ENCODE peak calls at places on chromosomes 11 and 22, in ten cellular contexts. U is cardiac fibroblast, D is GM20000, G is neural progenitor cell, P is gastrocnemius medialis, O is fibroblast of the aortic adventitia, C is mesothelial cell of epicardium, W is fibroblast of mammary gland, V is BJ, X is Calu3. K is an unnamed sample.

GRCh38 chr11:36131719-36132349 is 157.4 kb downstream of the COMMD9 start:
- DNase-seq in P (peak), W (peak), G (peak), C (peak), V (no peak), D (peak), X (peak), O (peak), U (peak), K (no peak)

GRCh38 chr22:35070451-35071093 is 4.6 kb downstream of the ISX start:
- DNase-seq in O (no peak), U (no peak), D (no peak), C (no peak), W (no peak), G (no peak), V (no peak), P (no peak), X (no peak), K (no peak)

GRCh38 chr11:107719557-107720304 is 7.9 kb upstream of the SLN start:
- DNase-seq in U (peak), P (peak), W (peak), V (no peak), C (no peak), D (no peak), X (no peak), O (peak), G (no peak), K (no peak)

GRCh38 chr11:80163011-80163410 is 722.2 kb upstream of the TENM4 start:
- DNase-seq in O (peak), C (no peak), D (no peak), W (no peak), P (no peak), X (no peak), G (no peak), V (no peak), U (peak), K (no peak)

GRCh38 chr22:43351966-43352345 is 8.8 kb upstream of the SCUBE1 start:
- DNase-seq in D (no peak), O (no peak), U (no peak), W (no peak), G (no peak), P (no peak), X (no peak), C (no peak), V (no peak), K (no peak)

GRCh38 chr11:81000334-81001100 is 1559.7 kb upstream of the TENM4 start:
- DNase-seq in G (no peak), W (no peak), V (no peak), P (no peak), U (no peak), D (no peak), O (no peak), X (no peak), C (no peak), K (no peak)

GRCh38 chr11:34824425-34824824 is 91.8 kb downstream of the APIP start:
- DNase-seq in D (no peak), O (no peak), P (no peak), U (no peak), W (no peak), X (no peak), V (no peak), C (no peak), G (no peak), K (no peak)

GRCh38 chr22:42805016-42805997 is 51.8 kb downstream of the ARFGAP3 start:
- DNase-seq in O (no peak), V (no peak), G (peak), U (no peak), D (no peak), W (no peak), P (peak), X (peak), C (peak), K (no peak)

GRCh38 chr11:35324183-35324582 is 95.2 kb downstream of the SLC1A2 start:
- DNase-seq in V (no peak), X (no peak), D (no peak), U (no peak), C (no peak), W (no peak), O (no peak), P (no peak), G (no peak), K (no peak)

GRCh38 chr11:87819141-87819540 is 356.1 kb downstream of the RAB38 start:
- DNase-seq in X (no peak), W (peak), G (no peak), C (no peak), P (no peak), D (no peak), O (no peak), U (no peak), V (peak), K (no peak)

GRCh38 chr22:24002272-24002671 is 3.0 kb downstream of the GSTT4 start:
- DNase-seq in P (no peak), O (no peak), C (no peak), G (no peak), D (peak), X (peak), U (no peak), W (no peak), V (no peak), K (no peak)

GRCh38 chr11:118530683-118531596 is at the start of gene TMEM25:
- DNase-seq in C (peak), G (peak), X (peak), U (peak), W (peak), D (peak), O (peak), P (peak), V (no peak), K (peak)

GRCh38 chr11:17328856-17329490 is 22.6 kb upstream of the NCR3LG1 start:
- DNase-seq in C (no peak), X (no peak), G (peak), O (no peak), U (no peak), P (no peak), D (no peak), V (no peak), W (no peak), K (no peak)

GRCh38 chr11:72413914-72414628 is 20.3 kb downstream of the CLPB start:
- DNase-seq in D (peak), P (peak), G (peak), V (no peak), W (peak), O (peak), X (peak), U (peak), C (peak), K (peak)

GRCh38 chr11:78062671-78063070 is 990 bp upstream of the THRSP start:
- DNase-seq in P (no peak), W (no peak), G (no peak), C (no peak), D (no peak), U (no peak), X (no peak), V (no peak), O (no peak), K (no peak)

GRCh38 chr22:50206599-50206998 is 5.8 kb downstream of the SELENOO start:
- DNase-seq in O (peak), V (no peak), W (peak), P (peak), X (peak), U (peak), C (no peak), G (peak), D (no peak), K (no peak)

GRCh38 chr22:28750471-28750881 is 8.6 kb downstream of the HSCB start:
- DNase-seq in D (no peak), G (no peak), V (no peak), U (peak), P (no peak), C (no peak), W (peak), O (peak), X (no peak), K (no peak)

GRCh38 chr22:25602924-25603323 is 38.4 kb downstream of the GRK3 start:
- DNase-seq in U (no peak), O (no peak), D (no peak), V (no peak), C (no peak), G (no peak), P (no peak), W (peak), X (no peak), K (no peak)

GRCh38 chr11:94959179-94959578 is 14.2 kb downstream of the CWC15 start:
- DNase-seq in O (no peak), D (no peak), V (no peak), W (no peak), U (no peak), G (no peak), X (no peak), C (no peak), P (no peak), K (no peak)

GRCh38 chr22:27331526-27332281 is 469.9 kb downstream of the MN1 start:
- DNase-seq in V (no peak), U (peak), O (peak), P (no peak), X (peak), D (no peak), W (peak), C (no peak), G (peak), K (no peak)

GRCh38 chr11:9754041-9754471 is 90.2 kb downstream of the SWAP70 start:
- DNase-seq in W (peak), P (peak), O (peak), V (no peak), G (no peak), D (no peak), C (no peak), X (no peak), U (no peak), K (no peak)

GRCh38 chr11:47550288-47551052 is 2.5 kb downstream of the CELF1 start:
- DNase-seq in O (peak), C (no peak), U (no peak), G (no peak), V (no peak), W (peak), X (no peak), D (no peak), P (peak), K (no peak)

GRCh38 chr11:47552086-47552580 is 799 bp downstream of the CELF1 start:
- DNase-seq in O (peak), U (peak), V (no peak), C (no peak), X (peak), P (peak), W (peak), D (no peak), G (peak), K (no peak)

GRCh38 chr11:47553417-47553746 is 450 bp upstream of the CELF1 start:
- DNase-seq in G (no peak), V (no peak), X (no peak), P (no peak), O (peak), D (peak), W (peak), U (peak), C (no peak), K (no peak)

GRCh38 chr11:47552581-47553416 is at the start of gene CELF1:
- DNase-seq in D (peak), O (peak), X (peak), G (peak), V (no peak), P (peak), C (peak), W (peak), U (peak), K (peak)

DNA sequence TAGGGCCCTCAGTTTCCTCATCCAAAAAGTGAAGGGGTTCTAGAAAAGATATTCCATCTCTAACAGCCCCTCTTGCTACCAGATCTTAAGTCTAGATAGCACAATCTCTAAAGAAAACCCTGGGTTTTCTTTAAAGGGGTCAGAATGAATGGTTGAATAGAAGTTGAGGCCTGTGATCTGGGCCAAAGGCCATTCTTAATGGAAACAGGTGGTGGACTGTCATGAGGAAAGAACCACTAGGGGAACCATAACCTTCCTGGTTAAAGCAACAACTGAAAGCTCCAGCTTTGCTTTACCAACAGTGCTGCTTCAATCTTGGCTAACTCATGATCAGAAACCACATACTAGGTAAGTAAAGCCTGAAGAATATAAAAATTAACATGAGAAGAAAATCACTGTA is 1.8 kb downstream of the CELF1 start:
- DNase-seq in D (peak), C (no peak), O (peak), P (no peak), G (peak), X (no peak), V (no peak), U (no peak), W (peak), K (no peak)
- TF ChIP-seq CTCF in D (no peak), C (no peak), O (peak), P (peak), G (peak), X (peak), V (peak), U (peak), W (peak), K (peak)

DNA sequence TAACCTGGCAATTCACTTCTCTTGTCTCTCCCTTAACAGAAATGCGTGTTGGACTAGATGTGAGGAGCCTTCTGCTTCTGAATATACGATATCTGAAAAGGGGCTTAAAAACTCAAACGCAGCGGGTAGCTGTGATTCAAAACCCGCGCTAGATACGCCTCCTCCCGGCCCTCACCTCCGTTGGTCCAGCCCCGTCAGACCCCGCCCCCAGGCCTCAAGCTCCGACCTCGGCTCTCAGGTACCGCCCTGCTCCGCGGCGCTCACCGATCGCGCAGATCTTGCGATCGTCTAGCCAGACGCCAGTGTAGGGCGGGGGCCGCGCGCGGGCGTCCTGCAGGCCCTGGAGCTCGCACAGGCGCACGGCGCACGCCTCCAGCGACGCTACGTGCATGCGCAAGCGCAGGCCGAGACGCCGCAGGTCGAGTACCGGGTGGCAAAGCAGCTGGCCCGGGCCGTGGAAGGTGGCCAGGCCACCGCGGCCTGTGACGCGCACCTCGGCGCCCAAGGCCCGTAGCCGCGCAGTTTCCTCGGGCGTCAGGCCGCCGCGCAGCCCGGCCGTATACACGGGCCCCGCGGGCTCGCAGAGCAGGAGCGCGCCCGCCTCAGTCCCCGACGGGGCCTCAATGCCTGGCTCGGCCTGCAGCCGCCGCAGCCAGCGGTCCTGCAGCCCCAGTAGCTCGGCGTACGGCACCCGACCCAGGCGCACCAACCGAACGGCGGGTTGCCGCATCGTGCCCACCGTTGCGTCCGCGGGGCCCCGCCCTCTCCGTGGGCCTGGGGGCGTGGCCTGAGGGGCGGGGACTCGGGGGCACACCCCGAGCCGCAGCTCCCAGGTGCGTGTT is at the start of gene LIPT2:
- DNase-seq in C (peak), U (peak), D (peak), P (peak), O (peak), W (peak), G (peak), X (peak), V (peak), K (peak)
- TF ChIP-seq CTCF in C (no peak), U (no peak), D (no peak), P (no peak), O (no peak), W (no peak), G (no peak), X (no peak), V (no peak), K (no peak)

GRCh38 chr11:65060913-65061408 is 2.6 kb upstream of the NAALADL1 start:
- DNase-seq in D (no peak), U (peak), G (peak), V (no peak), O (peak), P (no peak), W (peak), C (no peak), X (no peak), K (no peak)
- TF ChIP-seq CTCF in D (no peak), U (peak), G (peak), V (peak), O (peak), P (no peak), W (peak), C (no peak), X (no peak), K (peak)

DNA sequence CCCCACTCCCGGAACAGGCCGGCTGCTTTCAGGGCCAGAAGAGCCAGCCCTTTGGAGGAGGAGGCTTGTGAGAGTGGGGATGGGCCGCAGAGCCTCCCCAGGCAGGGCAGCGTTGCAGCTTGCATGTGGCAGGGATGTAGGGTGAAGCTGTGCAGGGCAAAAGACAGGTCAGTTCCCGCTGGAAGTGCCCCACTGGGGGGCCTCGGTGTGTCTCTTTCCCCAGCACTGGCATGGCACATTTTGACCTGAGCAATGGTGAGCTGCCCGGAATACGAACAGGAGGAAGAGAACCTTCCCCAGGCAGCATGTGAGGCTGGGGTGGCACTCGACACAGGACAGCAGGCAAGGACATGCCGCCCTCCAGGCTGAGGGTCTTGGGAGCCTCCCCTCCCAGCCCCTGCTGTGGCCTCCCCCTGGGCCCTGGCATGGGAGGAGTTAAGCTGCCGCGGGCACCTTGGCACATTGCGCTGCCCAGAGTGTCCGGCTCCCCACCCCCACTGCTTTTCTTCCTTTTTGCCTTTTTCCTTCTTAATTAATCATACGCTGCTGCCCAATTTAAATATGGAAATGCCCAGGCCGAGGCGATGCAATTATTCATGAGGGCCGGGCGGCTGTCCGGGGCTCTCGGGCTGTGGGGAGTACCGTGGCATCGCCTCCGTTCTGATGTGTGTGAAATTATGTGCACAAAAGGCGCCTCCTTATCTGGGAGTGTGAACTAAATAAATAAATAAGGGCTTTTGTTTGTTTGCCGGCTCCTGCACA is 76.0 kb upstream of the WNT7B start:
- DNase-seq in G (no peak), O (peak), D (no peak), V (no peak), P (peak), W (peak), U (peak), C (no peak), X (peak), K (no peak)
- TF ChIP-seq CTCF in G (no peak), O (no peak), D (no peak), V (no peak), P (no peak), W (no peak), U (no peak), C (no peak), X (no peak), K (no peak)

GRCh38 chr11:1482581-1483444 is 3.8 kb downstream of the MOB2 start:
- DNase-seq in W (no peak), U (no peak), C (no peak), D (no peak), O (no peak), G (no peak), P (peak), V (no peak), X (no peak), K (no peak)
- TF ChIP-seq CTCF in W (no peak), U (no peak), C (no peak), D (no peak), O (no peak), G (peak), P (no peak), V (no peak), X (no peak), K (no peak)

DNA sequence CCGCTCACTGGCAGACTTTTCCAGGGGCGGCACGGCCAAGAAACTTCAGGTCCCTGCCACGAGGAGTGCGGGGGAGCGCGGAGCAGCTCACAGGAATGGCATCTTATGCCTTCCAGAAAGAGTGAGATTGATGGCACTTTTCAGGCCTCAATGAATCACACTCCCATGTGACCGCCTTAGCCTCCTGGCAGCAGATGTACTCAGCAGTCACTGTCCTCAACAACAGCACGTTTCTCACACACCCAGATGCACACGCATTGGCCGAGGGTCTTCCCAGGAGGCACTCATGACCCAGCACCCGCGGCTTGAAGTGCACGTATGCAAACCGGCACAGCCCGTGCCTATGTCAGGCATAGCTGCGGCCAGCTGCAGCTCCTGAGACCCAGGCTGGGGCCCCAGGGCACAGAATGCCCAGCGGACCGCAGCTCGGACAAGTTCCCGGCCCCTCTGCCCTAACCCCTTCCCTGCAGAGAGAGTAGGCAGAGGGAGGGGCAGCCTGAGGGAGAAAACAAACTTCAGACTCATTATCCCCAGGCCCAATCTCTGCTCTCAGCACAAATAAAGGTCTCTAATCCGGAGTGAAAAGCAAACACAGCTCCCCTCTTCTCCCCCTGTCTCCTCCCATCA is 48.3 kb downstream of the RPUSD4 start:
- DNase-seq in U (peak), V (peak), P (no peak), O (peak), W (peak), C (peak), X (no peak), D (no peak), G (peak), K (no peak)
- TF ChIP-seq CTCF in U (no peak), V (peak), P (no peak), O (no peak), W (no peak), C (no peak), X (no peak), D (no peak), G (no peak), K (no peak)

K was measured in D721Med.